ENCODE peak calls at places on chromosomes 3 and 15, in nine cellular contexts. I is right lobe of liver, U is WERI-Rb-1, H is IMR-90, J is adipocyte, Q is Peyer's patch, P is colonic mucosa, C is tibial artery, O is GM06990. G is an unnamed sample. For H3K27me3 and H3K36me3, the result is how much of the 10 kb centered on the place peaks cover.

GRCh38 chr3:174533286-174533685 is 325.8 kb upstream of the NAALADL2 start:
- DNase-seq in O (no peak), I (no peak), U (no peak), P (no peak), Q (no peak), C (no peak), H (peak), J (peak), G (no peak)

GRCh38 chr3:127764841-127765362 is 57.4 kb downstream of the MGLL start:
- DNase-seq in O (no peak), J (peak), U (no peak), P (no peak), C (no peak), H (peak), Q (no peak), I (no peak), G (no peak)

GRCh38 chr3:133753107-133753778 is 7.0 kb downstream of the TF start:
- DNase-seq in J (no peak), O (no peak), P (no peak), I (no peak), C (no peak), H (no peak), U (no peak), Q (no peak), G (no peak)

GRCh38 chr15:85312925-85313324 is 67.5 kb upstream of the AKAP13 start:
- DNase-seq in P (no peak), C (no peak), U (no peak), J (peak), I (no peak), Q (no peak), O (no peak), H (peak), G (peak)

GRCh38 chr15:62545392-62546227 is 380.5 kb upstream of the C2CD4B start:
- DNase-seq in P (peak), H (peak), O (no peak), J (peak), Q (no peak), C (peak), U (no peak), I (peak), G (no peak)

GRCh38 chr3:98722389-98722788 is 40.8 kb upstream of the ST3GAL6 start:
- DNase-seq in J (no peak), Q (no peak), C (no peak), H (no peak), U (no peak), I (no peak), P (no peak), O (no peak), G (peak)

GRCh38 chr3:69994934-69995333 is 4.6 kb upstream of the SAMMSON start:
- DNase-seq in O (no peak), J (no peak), C (no peak), I (no peak), H (no peak), Q (no peak), P (no peak), U (no peak), G (no peak)

GRCh38 chr15:66193066-66193465 is 60.5 kb downstream of the MEGF11 start:
- DNase-seq in P (no peak), U (no peak), H (peak), C (no peak), O (no peak), I (no peak), J (no peak), Q (no peak), G (no peak)

GRCh38 chr3:52784021-52784621 is 6.7 kb downstream of the ITIH1 start:
- DNase-seq in H (no peak), U (no peak), Q (no peak), I (peak), C (no peak), O (no peak), J (no peak), P (no peak), G (no peak)

GRCh38 chr15:51830279-51830806 is 890 bp downstream of the TMOD3 start:
- DNase-seq in O (peak), I (no peak), C (no peak), U (no peak), H (peak), J (peak), Q (no peak), P (no peak), G (no peak)

GRCh38 chr3:129892486-129892856 is 1.0 kb downstream of the TMCC1 start:
- DNase-seq in I (peak), U (no peak), C (no peak), P (peak), Q (peak), J (no peak), O (no peak), H (no peak), G (no peak)

GRCh38 chr15:80093854-80094418 is 34.5 kb downstream of the ZFAND6 start:
- DNase-seq in J (no peak), H (no peak), Q (no peak), U (peak), I (peak), O (no peak), C (peak), P (peak), G (peak)

GRCh38 chr3:170726976-170727661 is 141.2 kb upstream of the SLC7A14 start:
- DNase-seq in P (no peak), I (no peak), Q (no peak), J (peak), U (no peak), O (no peak), C (no peak), H (peak), G (no peak)

GRCh38 chr3:50289130-50289529 is 3.1 kb downstream of the IFRD2 start:
- DNase-seq in J (no peak), H (no peak), I (no peak), P (no peak), O (peak), C (no peak), U (no peak), Q (no peak), G (no peak)

GRCh38 chr15:44075535-44075934 is 119.5 kb downstream of the FRMD5 start:
- DNase-seq in Q (no peak), I (no peak), H (no peak), P (no peak), O (no peak), U (no peak), C (no peak), J (peak), G (no peak)

GRCh38 chr3:127350172-127351050 is 62.6 kb upstream of the PRR20G start:
- DNase-seq in I (no peak), U (no peak), P (no peak), Q (no peak), H (no peak), O (no peak), C (no peak), J (no peak), G (no peak)

GRCh38 chr3:158743664-158744566 is 11.7 kb upstream of the RARRES1 start:
- DNase-seq in H (no peak), P (peak), C (no peak), U (no peak), I (no peak), Q (no peak), J (no peak), O (no peak), G (no peak)

GRCh38 chr15:85785887-85786777 is 8.6 kb downstream of the KLHL25 start:
- DNase-seq in C (no peak), J (peak), P (peak), Q (no peak), I (peak), H (peak), O (no peak), U (peak), G (peak)

GRCh38 chr15:22951031-22951380 is 29.2 kb downstream of the CYFIP1 start:
- DNase-seq in P (no peak), H (no peak), U (no peak), C (no peak), O (no peak), J (no peak), I (no peak), Q (no peak), G (no peak)

GRCh38 chr3:190575441-190576190 is 61.7 kb downstream of the IL1RAP start:
- DNase-seq in J (no peak), C (peak), U (no peak), I (no peak), H (no peak), O (no peak), Q (no peak), P (no peak), G (no peak)

GRCh38 chr3:114455432-114455831 is 161.6 kb downstream of the TIGIT start:
- DNase-seq in C (no peak), U (no peak), P (no peak), O (no peak), Q (no peak), J (no peak), H (no peak), I (no peak), G (no peak)

GRCh38 chr3:126540342-126540849 is 16.4 kb downstream of the CHST13 start:
- DNase-seq in U (peak), H (peak), Q (no peak), J (peak), O (no peak), C (peak), I (peak), P (no peak), G (no peak)

GRCh38 chr3:173993299-173993698 is 595.8 kb downstream of the NLGN1 start:
- DNase-seq in H (peak), U (no peak), C (no peak), P (no peak), I (no peak), O (no peak), J (peak), Q (no peak), G (peak)

GRCh38 chr15:44101944-44102343 is 93.1 kb downstream of the FRMD5 start:
- DNase-seq in P (no peak), Q (no peak), H (peak), J (peak), O (no peak), U (no peak), C (no peak), I (no peak), G (no peak)

GRCh38 chr3:28066020-28066419 is 175.4 kb upstream of the CMC1 start:
- DNase-seq in O (no peak), P (no peak), J (no peak), H (no peak), I (no peak), U (no peak), Q (no peak), C (no peak), G (no peak)

GRCh38 chr15:70376929-70377691 is 279.4 kb upstream of the TLE3 start:
- DNase-seq in C (peak), I (peak), P (no peak), Q (no peak), H (peak), O (no peak), U (peak), J (peak), G (peak)
- H3K4me3 ChIP-seq in C (no peak), I (peak), P (no peak), Q (no peak), H (no peak), O (no peak), U (no peak), J (peak), G (peak)

GRCh38 chr15:71231678-71232224 is 116.5 kb downstream of the THSD4 start:
- DNase-seq in O (no peak), P (no peak), H (no peak), U (no peak), Q (no peak), C (no peak), I (no peak), J (no peak), G (no peak)
- H3K27me3 ChIP-seq in O (under half), P (under half), H (under half), U (under half), Q (under half), C (under half), I (under half), J (under half), G (under half)

GRCh38 chr3:160390554-160391138 is 8.4 kb downstream of the IFT80 start:
- DNase-seq in Q (no peak), H (no peak), O (no peak), U (no peak), P (no peak), I (no peak), C (no peak), J (no peak), G (no peak)

GRCh38 chr3:160395297-160395696 is 3.7 kb downstream of the IFT80 start:
- DNase-seq in P (no peak), U (peak), Q (no peak), H (peak), J (peak), O (no peak), I (no peak), C (no peak), G (no peak)

GRCh38 chr3:160392798-160393197 is 6.2 kb downstream of the IFT80 start:
- DNase-seq in O (no peak), Q (no peak), C (no peak), I (no peak), P (no peak), H (no peak), U (no peak), J (no peak), G (no peak)

GRCh38 chr3:160394009-160394392 is 5.0 kb downstream of the IFT80 start:
- DNase-seq in H (no peak), J (no peak), C (no peak), Q (no peak), O (no peak), P (no peak), U (no peak), I (no peak), G (no peak)

DNA sequence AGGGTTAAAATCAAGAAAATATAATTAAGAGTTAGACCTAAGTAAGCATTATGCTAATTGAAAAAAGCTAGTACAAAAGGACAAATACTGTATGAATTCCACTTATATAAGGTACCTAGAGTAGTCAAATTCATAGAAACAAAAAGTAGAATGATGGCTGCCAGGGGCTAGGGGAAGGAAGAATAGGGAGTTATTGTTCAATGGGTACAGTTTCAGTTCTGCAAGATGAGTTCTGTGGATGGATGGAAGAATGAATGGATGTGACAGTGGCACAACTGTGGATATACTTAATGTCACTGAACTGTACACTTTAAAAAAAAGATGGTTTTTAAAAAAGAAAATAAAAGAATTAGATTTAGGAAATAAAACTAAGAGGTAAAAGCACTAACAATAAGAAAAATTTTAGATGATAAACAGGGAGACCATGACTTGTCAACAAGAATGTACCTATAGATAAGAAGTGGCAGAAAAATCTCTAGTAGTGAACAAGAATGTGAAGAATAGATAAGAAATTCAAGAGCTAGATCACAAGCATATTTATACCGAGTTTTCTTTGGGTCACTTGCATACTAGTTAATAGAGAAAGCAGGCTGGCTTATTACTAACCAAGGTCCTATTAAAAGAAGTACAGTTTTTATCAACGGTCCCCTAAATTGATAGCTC is 5.5 kb downstream of the IFT80 start:
- DNase-seq in C (no peak), H (no peak), I (no peak), J (no peak), O (no peak), P (no peak), Q (no peak), U (no peak), G (no peak)
- H3K36me3 ChIP-seq in C (under half), H (under half), I (under half), J (under half), O (under half), P (under half), Q (under half), U (under half), G (under half)

DNA sequence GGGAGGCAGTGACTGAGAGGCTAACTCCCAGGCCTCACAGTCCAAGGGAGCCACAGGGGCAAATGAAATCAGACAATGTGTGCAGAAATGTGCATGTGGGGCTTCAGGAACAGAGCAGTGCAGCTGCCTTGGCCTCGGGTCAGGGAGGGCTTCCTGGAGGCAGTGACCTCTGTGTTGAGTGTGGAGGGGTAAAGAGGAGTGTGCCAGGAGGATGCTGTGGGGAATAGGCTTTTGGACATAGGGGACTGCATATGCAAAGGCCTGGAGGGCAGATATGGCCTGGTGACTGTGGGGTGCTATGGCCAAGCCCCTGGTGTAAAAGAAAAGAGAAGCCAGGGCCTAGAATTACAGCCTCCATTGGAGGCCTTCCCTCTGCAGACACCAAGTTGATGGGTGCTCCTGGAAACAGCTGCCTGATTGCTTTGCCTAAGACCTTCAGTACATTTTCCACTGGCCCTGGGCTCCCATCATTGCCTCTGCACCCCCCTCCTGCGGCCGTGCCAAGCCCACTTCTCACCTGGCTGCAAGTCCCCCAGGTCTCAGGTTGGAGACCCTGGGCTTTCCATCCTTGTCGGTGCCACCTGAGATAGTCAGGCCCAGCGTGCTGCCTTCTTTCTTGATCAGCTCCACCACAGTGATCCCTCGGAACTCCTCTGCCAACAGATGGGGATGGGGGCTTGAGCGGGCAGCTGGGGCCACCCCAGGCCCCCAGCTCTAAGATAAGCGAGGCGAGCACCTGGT is 15.1 kb downstream of the GRIP2 start:
- DNase-seq in H (no peak), P (no peak), C (peak), J (no peak), Q (no peak), I (no peak), U (peak), O (no peak), G (no peak)
- H3K4me3 ChIP-seq in H (no peak), P (no peak), C (peak), J (no peak), Q (no peak), I (no peak), U (no peak), O (no peak), G (no peak)

DNA sequence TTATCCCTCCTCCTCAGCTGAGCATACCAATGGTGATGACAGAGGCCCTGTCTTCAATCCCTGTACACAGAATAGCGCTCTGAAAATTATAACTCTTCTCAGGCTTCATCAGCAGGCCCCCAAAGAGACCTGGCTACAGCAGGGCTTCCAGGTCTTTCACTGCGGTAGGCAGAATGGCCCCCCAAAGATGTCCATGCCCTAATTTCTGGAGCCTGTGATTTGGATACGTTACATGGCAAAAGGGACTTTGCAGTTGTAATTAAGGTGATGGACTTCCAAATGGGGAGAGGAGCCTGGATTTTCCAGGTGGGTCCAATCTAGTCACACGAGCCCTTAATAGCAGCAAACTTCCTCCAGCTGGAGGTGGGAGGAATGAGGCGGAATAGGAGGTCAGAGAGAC is 221.8 kb upstream of the CTDSPL start:
- DNase-seq in U (no peak), H (no peak), O (no peak), Q (no peak), J (no peak), P (no peak), I (no peak), C (no peak), G (no peak)
- H3K27me3 ChIP-seq in U (under half), H (under half), O (under half), Q (under half), J (under half), P (under half), I (under half), C (under half), G (under half)

GRCh38 chr3:94395851-94396250 is 333.0 kb downstream of the NSUN3 start:
- DNase-seq in O (no peak), H (no peak), I (no peak), Q (no peak), C (no peak), U (no peak), J (no peak), P (no peak), G (no peak)
- H3K36me3 ChIP-seq in O (under half), H (under half), I (under half), Q (under half), C (under half), U (under half), J (under half), P (under half), G (under half)